ENCODE peak calls at places on chromosomes 11 and 22, in four cellular contexts. D is K562, R is HCT116, Z is SK-N-SH. P is an unnamed sample.

GRCh38 chr11:73175551-73176144 is 33.5 kb upstream of the FCHSD2 start:
- DNase-seq in Z (no peak), D (no peak), R (no peak), P (no peak)

GRCh38 chr22:45599836-45600577 is 71.6 kb upstream of the ATXN10 start:
- DNase-seq in D (no peak), Z (no peak), R (no peak), P (no peak)

GRCh38 chr22:40220316-40221054 is 42.8 kb downstream of the TNRC6B start:
- DNase-seq in Z (no peak), R (no peak), D (no peak), P (no peak)

GRCh38 chr11:80330302-80330701 is 889.5 kb upstream of the TENM4 start:
- DNase-seq in Z (no peak), D (no peak), R (no peak), P (no peak)

GRCh38 chr11:2814751-2815150 is 70.8 kb downstream of the CDKN1C start:
- DNase-seq in Z (no peak), D (no peak), R (no peak), P (no peak)

GRCh38 chr22:42368379-42369249 is 63.6 kb downstream of the NFAM1 start:
- DNase-seq in Z (no peak), D (peak), R (no peak), P (no peak)

GRCh38 chr22:35685731-35686130 is 31.9 kb upstream of the APOL5 start:
- DNase-seq in Z (no peak), R (no peak), D (no peak), P (no peak)

GRCh38 chr22:46067159-46068111 is 82.9 kb upstream of the PPARA start:
- DNase-seq in R (no peak), D (no peak), Z (no peak), P (no peak)

GRCh38 chr11:83007909-83008580 is 63.7 kb downstream of the RAB30 start:
- DNase-seq in Z (peak), R (no peak), D (peak), P (no peak)

GRCh38 chr11:45180158-45180887 is 33.9 kb downstream of the PRDM11 start:
- DNase-seq in D (peak), R (peak), Z (peak), P (peak)

GRCh38 chr11:85316967-85317366 is 310.2 kb downstream of the DLG2 start:
- DNase-seq in R (no peak), Z (no peak), D (no peak), P (no peak)

GRCh38 chr22:28247667-28248363 is 328.8 kb upstream of the PITPNB start:
- DNase-seq in D (peak), Z (peak), R (no peak), P (no peak)

GRCh38 chr11:119793335-119793984 is 64.5 kb upstream of the NECTIN1 start:
- DNase-seq in D (no peak), Z (no peak), R (no peak), P (no peak)

GRCh38 chr11:72576196-72576595 is 98.0 kb downstream of the PDE2A start:
- DNase-seq in D (no peak), Z (no peak), R (no peak), P (no peak)

DNA sequence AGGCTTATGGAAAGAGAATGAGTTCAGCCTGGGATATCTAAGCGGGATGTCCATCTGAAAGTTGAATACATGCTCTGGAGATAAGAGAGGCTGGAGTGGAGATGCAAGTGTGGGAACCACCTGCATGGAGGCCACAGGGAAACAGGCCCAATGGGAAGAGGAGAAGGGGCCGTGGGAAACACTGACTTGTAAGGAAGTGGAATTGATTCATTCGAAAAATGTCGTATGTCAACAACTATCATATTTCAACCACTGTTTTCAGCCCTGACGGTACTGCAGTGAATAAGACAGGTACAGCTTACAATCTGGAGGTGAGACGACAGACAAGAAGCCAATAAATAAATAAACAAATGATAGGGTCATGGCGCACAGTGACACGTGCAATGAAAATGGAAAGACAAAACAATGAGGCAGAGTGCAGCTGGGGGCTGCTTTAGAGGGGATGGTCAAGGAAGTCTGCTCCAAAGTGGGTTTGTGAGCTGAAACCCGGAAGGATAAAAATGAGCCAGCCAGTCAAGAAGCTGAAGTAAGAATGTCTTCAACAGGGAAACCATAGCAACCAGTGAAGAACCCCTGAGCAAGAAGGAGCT is 35.9 kb downstream of the EFCAB6 start:
- DNase-seq in D (no peak), R (no peak), Z (no peak), P (no peak)
- TF ChIP-seq JUND in D (no peak), R (no peak), Z (no peak), P (no peak)

DNA sequence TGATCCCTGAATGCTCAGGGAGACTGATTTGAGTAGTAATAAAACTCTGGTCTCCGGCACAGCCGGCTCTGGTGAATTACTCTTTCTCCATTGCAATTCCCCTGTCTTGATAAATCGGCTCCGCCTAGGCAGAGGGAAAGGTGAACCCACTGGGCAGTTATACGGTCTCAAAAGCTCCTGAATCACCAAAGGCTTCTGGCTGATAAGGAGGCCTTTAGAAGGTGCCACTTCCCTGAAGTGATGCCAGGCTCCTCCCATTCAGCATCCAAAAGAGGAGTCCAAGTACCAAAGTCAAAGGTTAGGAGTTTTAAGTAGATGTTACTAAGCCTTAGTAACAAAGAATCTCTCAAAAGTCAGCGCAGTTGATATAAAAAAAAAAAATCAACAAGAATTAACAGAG is 11.8 kb upstream of the ALKBH8 start:
- DNase-seq in Z (no peak), R (no peak), D (no peak), P (no peak)
- TF ChIP-seq JUND in Z (no peak), R (no peak), D (no peak), P (no peak)

GRCh38 chr22:37163618-37164534 is 14.2 kb upstream of the IL2RB start:
- DNase-seq in Z (no peak), D (no peak), R (no peak), P (no peak)
- TF ChIP-seq JUND in Z (no peak), D (no peak), R (no peak), P (no peak)

GRCh38 chr22:44181033-44181911 is 547 bp downstream of the PARVG start:
- DNase-seq in R (no peak), Z (no peak), D (no peak), P (no peak)

GRCh38 chr22:44184006-44184405 is 3.3 kb downstream of the PARVG start:
- DNase-seq in Z (no peak), R (no peak), D (no peak), P (no peak)

GRCh38 chr22:44180706-44181032 is at the start of gene PARVG:
- DNase-seq in Z (no peak), R (no peak), D (no peak), P (peak)

GRCh38 chr22:44181912-44182590 is 1.3 kb downstream of the PARVG start:
- DNase-seq in Z (no peak), R (no peak), D (peak), P (no peak)

DNA sequence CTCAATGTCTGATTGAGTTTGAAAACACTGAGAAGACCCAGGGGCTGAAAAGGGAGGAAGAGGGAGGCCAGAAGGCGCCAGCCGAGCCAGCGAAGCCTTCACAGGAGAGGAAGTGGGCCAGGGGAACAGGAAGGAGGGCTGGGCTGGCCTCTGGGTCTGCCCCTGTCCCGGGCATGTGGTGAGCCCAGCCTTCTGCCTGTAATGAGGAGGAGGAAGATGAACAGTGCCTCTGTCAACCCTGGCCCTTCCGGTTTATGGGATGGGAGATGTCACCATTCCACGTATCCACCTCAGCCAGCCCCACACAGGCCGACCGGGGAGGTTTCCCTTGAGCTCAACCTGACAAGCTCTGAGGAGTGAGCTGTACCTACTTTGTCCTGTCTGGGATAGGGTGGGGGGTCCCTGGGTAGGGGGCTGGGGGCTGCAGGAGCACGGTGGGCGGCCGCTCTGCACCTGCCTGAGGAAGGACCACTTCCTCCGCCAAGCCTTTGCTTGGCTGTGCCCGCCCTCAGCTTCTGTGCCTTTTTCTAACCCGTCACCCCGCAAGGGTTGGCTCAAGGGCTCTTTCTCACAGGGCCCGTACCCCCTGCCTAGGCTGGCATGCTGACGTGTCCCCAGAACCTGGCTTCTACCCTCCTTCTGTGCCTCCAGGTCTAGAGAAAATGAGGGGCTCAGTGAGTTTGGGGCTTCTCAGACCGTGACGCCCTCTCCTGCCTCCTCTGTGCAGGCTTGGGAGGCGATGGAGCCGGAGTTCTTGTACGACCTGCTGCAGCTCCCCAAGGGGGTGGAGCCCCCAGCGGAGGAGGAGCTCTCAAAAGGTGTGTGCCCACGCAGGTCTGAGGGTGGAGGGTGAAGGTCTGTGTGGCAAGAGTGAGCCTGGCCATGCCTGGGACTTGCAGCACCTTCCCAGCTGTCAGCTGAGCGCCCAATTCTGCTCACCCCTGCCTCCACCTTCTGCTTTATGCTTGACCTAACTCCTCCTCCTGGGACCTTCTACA is 2.2 kb downstream of the PARVG start:
- DNase-seq in R (no peak), Z (no peak), D (no peak), P (no peak)
- TF ChIP-seq JUND in R (no peak), Z (no peak), D (no peak), P (no peak)

GRCh38 chr11:126443120-126443519 is 87.6 kb downstream of the ST3GAL4 start:
- DNase-seq in R (no peak), D (no peak), Z (peak), P (no peak)
- TF ChIP-seq JUND in R (no peak), D (no peak), Z (no peak), P (no peak)

P was measured in T47D.